ENCODE peak calls at places on chromosome 7, in eight cellular contexts. E is CD8-positive, alpha-beta memory T cell; J is NCI-H1092; F is left cardiac atrium; A is stimulated activated CD4-positive, alpha-beta T cell treated with anti-CD3 and anti-CD28 coated beads, Interleukin-4, amount 100 ng/mL, for 4 hours; P is GF-D8; Y is GM10248; M is LoVo. D is an unnamed sample.
A peak's percentile ranks its signal among the peaks of the same experiment; 100 is the strongest.

GRCh38 chr7:22671177-22671879 is 55.7 kb upstream of the IL6 start:
- DNase-seq in Y (no peak), J (no peak), E (no peak), M (no peak), A (no peak), P (no peak), F (no peak), D (no peak)

GRCh38 chr7:99679032-99679399 is 780 bp downstream of the CYP3A5 start:
- DNase-seq in F (no peak), Y (no peak), E (no peak), P (no peak), J (no peak), M (peak; percentile 96), A (no peak), D (no peak)

GRCh38 chr7:41241641-41242040 is 461.2 kb downstream of the INHBA start:
- DNase-seq in J (no peak), E (no peak), M (no peak), F (no peak), P (no peak), Y (no peak), A (no peak), D (no peak)

GRCh38 chr7:112286294-112287086 is 80.0 kb downstream of the ZNF277 start:
- DNase-seq in A (no peak), M (no peak), J (peak; percentile 95), F (no peak), P (no peak), Y (no peak), E (peak; percentile 5), D (peak; percentile 88)

GRCh38 chr7:101097561-101097960 is 12.3 kb downstream of the TRIM56 start:
- DNase-seq in J (no peak), E (no peak), M (no peak), F (no peak), Y (no peak), A (no peak), P (no peak), D (no peak)

GRCh38 chr7:114819629-114820362 is 102.1 kb upstream of the MDFIC start:
- DNase-seq in M (peak; percentile 94), P (no peak), Y (no peak), E (no peak), F (no peak), A (no peak), J (no peak), D (no peak)

GRCh38 chr7:56033671-56034432 is 17.4 kb downstream of the PSPH start:
- DNase-seq in J (peak; percentile 66), A (peak; percentile 71), P (peak; percentile 95), E (peak; percentile 63), Y (peak; percentile 86), F (peak; percentile 52), M (peak; percentile 63), D (peak; percentile 85)

GRCh38 chr7:92584953-92585352 is 5.2 kb downstream of the FAM133B start:
- DNase-seq in P (no peak), A (no peak), J (no peak), M (no peak), Y (no peak), F (no peak), E (peak; percentile 23), D (no peak)

GRCh38 chr7:105876964-105877601 is 684 bp upstream of the ATXN7L1 start:
- DNase-seq in Y (no peak), E (no peak), A (no peak), M (peak; percentile 87), F (peak; percentile 44), J (peak; percentile 27), P (no peak), D (peak; percentile 70)

GRCh38 chr7:131424219-131424822 is 96.6 kb downstream of the MKLN1 start:
- DNase-seq in Y (peak; percentile 18), A (no peak), P (peak; percentile 6), F (no peak), M (peak; percentile 39), E (peak; percentile 16), J (peak; percentile 11), D (peak; percentile 27)

GRCh38 chr7:57868771-57869483 is 418.9 kb downstream of the ZNF716 start:
- DNase-seq in E (no peak), F (peak; percentile 20), M (no peak), P (no peak), J (no peak), Y (no peak), A (no peak), D (peak; percentile 78)

GRCh38 chr7:123242467-123243097 is 42.8 kb upstream of the SLC13A1 start:
- DNase-seq in J (no peak), P (no peak), E (no peak), F (no peak), Y (no peak), M (no peak), A (no peak), D (no peak)

GRCh38 chr7:114217026-114217425 is 197.6 kb upstream of the FOXP2 start:
- DNase-seq in Y (no peak), A (no peak), J (no peak), F (no peak), P (no peak), E (no peak), M (no peak), D (no peak)

GRCh38 chr7:2508327-2509231 is 11.0 kb upstream of the LFNG start:
- DNase-seq in P (peak; percentile 95), J (no peak), A (peak; percentile 76), E (peak; percentile 86), Y (peak; percentile 71), F (peak; percentile 75), M (no peak), D (no peak)

GRCh38 chr7:130131964-130132875 is 61.9 kb downstream of the KLHDC10 start:
- DNase-seq in M (no peak), J (no peak), P (no peak), Y (no peak), A (no peak), E (no peak), F (no peak), D (no peak)

GRCh38 chr7:93249749-93250148 is 17.6 kb downstream of the VPS50 start:
- DNase-seq in F (no peak), J (no peak), M (no peak), Y (no peak), P (no peak), A (no peak), E (no peak), D (no peak)

GRCh38 chr7:104982773-104983619 is 31.0 kb upstream of the KMT2E start:
- DNase-seq in J (no peak), A (no peak), Y (peak; percentile 29), M (peak; percentile 42), P (no peak), F (no peak), E (no peak), D (peak; percentile 63)

GRCh38 chr7:156039194-156039593 is 226.9 kb upstream of the SHH start:
- DNase-seq in M (no peak), J (no peak), A (no peak), F (no peak), Y (no peak), P (no peak), E (no peak), D (no peak)

GRCh38 chr7:93374345-93374940 is 142.3 kb downstream of the VPS50 start:
- DNase-seq in J (peak; percentile 35), A (no peak), E (no peak), M (peak; percentile 59), F (no peak), Y (peak; percentile 15), P (no peak), D (peak; percentile 33)

GRCh38 chr7:153397459-153397858 is 637.9 kb downstream of the ACTR3B start:
- DNase-seq in Y (no peak), A (no peak), J (no peak), M (no peak), F (no peak), E (no peak), P (no peak), D (no peak)

GRCh38 chr7:158067219-158067930 is 520.2 kb downstream of the PTPRN2 start:
- DNase-seq in P (no peak), F (no peak), E (no peak), J (no peak), A (no peak), M (no peak), Y (no peak), D (no peak)

GRCh38 chr7:1081931-1082401 is 5.9 kb upstream of the GPER1 start:
- DNase-seq in P (no peak), Y (no peak), A (no peak), E (no peak), M (no peak), F (no peak), J (peak; percentile 16), D (no peak)

GRCh38 chr7:135771961-135772638 is 23.5 kb upstream of the FAM180A start:
- DNase-seq in E (no peak), J (no peak), F (no peak), P (peak; percentile 11), A (no peak), Y (no peak), M (no peak), D (no peak)

GRCh38 chr7:22356010-22356854 is 722 bp downstream of the RAPGEF5 start:
- DNase-seq in F (no peak), E (no peak), J (no peak), M (peak; percentile 40), Y (peak; percentile 40), A (no peak), P (no peak), D (no peak)

GRCh38 chr7:76155938-76156337 is 45.8 kb upstream of the SRRM3 start:
- DNase-seq in F (peak; percentile 71), Y (no peak), J (no peak), P (peak; percentile 84), A (no peak), E (no peak), M (no peak), D (no peak)

GRCh38 chr7:136637826-136638225 is 230.6 kb upstream of the CHRM2 start:
- DNase-seq in E (no peak), F (no peak), A (no peak), J (no peak), P (no peak), M (no peak), Y (no peak), D (no peak)

GRCh38 chr7:29196971-29197370 is 2.4 kb downstream of the CHN2 start:
- DNase-seq in J (no peak), P (no peak), A (no peak), Y (no peak), M (no peak), E (peak; percentile 30), F (no peak), D (no peak)

GRCh38 chr7:140403878-140404564 is at the start of gene RAB19:
- DNase-seq in Y (peak; percentile 52), J (no peak), E (peak; percentile 43), M (peak; percentile 76), P (no peak), F (no peak), A (peak; percentile 49), D (peak; percentile 48)

GRCh38 chr7:131336956-131337355 is 9.3 kb downstream of the MKLN1 start:
- DNase-seq in F (no peak), A (no peak), E (no peak), P (no peak), M (no peak), J (no peak), Y (no peak), D (no peak)